ENCODE peak calls at places on chromosomes 13 and 19, in seven cellular contexts. G is neural crest cell, A is suprapubic skin, Y is SHP77, I is nephron progenitor cell, C is astrocyte of the spinal cord, M is cardiac fibroblast. F is an unnamed sample.

GRCh38 chr19:12943437-12944044 is 2.1 kb upstream of the RAD23A start:
- DNase-seq in G (no peak), A (no peak), Y (no peak), I (no peak), C (no peak), M (no peak), F (no peak)

GRCh38 chr13:61247149-61247936 is 168.3 kb downstream of the PCDH20 start:
- DNase-seq in G (no peak), A (no peak), Y (no peak), I (no peak), C (no peak), M (no peak), F (no peak)

GRCh38 chr13:32041429-32041828 is 9.9 kb downstream of the FRY start:
- DNase-seq in G (no peak), A (no peak), Y (no peak), I (no peak), C (no peak), M (no peak), F (no peak)

GRCh38 chr13:30705672-30706071 is 29.7 kb upstream of the ALOX5AP start:
- DNase-seq in G (no peak), A (no peak), Y (no peak), I (no peak), C (no peak), M (no peak), F (no peak)

GRCh38 chr13:51729853-51730553 is 74.0 kb downstream of the DHRS12 start:
- DNase-seq in G (no peak), A (peak; percentile 82), Y (no peak), I (no peak), C (peak; percentile 92), M (peak; percentile 88), F (peak; percentile 26)

GRCh38 chr19:50437862-50438449 is 5.3 kb downstream of the MYBPC2 start:
- DNase-seq in G (no peak), A (no peak), Y (no peak), I (no peak), C (no peak), M (no peak), F (no peak)

GRCh38 chr19:51166846-51167490 is 24.9 kb downstream of the SIGLEC7 start:
- DNase-seq in G (no peak), A (no peak), Y (no peak), I (no peak), C (no peak), M (no peak), F (peak; percentile 76)

GRCh38 chr19:54560881-54561385 is 12.7 kb upstream of the LILRA2 start:
- DNase-seq in G (no peak), A (no peak), Y (no peak), I (no peak), C (no peak), M (no peak), F (no peak)

GRCh38 chr19:14030997-14031718 is 404 bp upstream of the IL27RA start:
- DNase-seq in G (no peak), A (no peak), Y (no peak), I (no peak), C (no peak), M (no peak), F (no peak)

GRCh38 chr13:108795841-108796240 is 166.4 kb downstream of the MYO16 start:
- DNase-seq in G (no peak), A (no peak), Y (no peak), I (no peak), C (peak; percentile 79), M (no peak), F (no peak)

GRCh38 chr19:52307275-52307674 is 10.3 kb downstream of the ZNF480 start:
- DNase-seq in G (no peak), A (no peak), Y (no peak), I (peak; percentile 43), C (peak; percentile 43), M (peak; percentile 28), F (no peak)

GRCh38 chr19:5045015-5045414 is 76.1 kb downstream of the KDM4B start:
- DNase-seq in G (no peak), A (no peak), Y (no peak), I (no peak), C (no peak), M (no peak), F (no peak)

GRCh38 chr19:19459099-19459498 is 53.6 kb downstream of the GATAD2A start:
- DNase-seq in G (no peak), A (no peak), Y (no peak), I (no peak), C (peak; percentile 45), M (no peak), F (no peak)

GRCh38 chr19:29404951-29405727 is 120.7 kb upstream of the VSTM2B start:
- DNase-seq in G (peak; percentile 13), A (no peak), Y (peak; percentile 6), I (peak; percentile 45), C (no peak), M (no peak), F (no peak)

GRCh38 chr19:55370305-55370988 is at the start of gene IL11:
- DNase-seq in G (no peak), A (no peak), Y (no peak), I (no peak), C (peak; percentile 57), M (no peak), F (no peak)

GRCh38 chr13:64186503-64186902 is 2770.9 kb upstream of the PCDH20 start:
- DNase-seq in G (no peak), A (no peak), Y (no peak), I (no peak), C (no peak), M (peak; percentile 6), F (no peak)